ENCODE peak calls at places on chromosome 7, in four cellular contexts. J, F, G and S are unnamed samples.

GRCh38 chr7:45682358-45682735 is 108.2 kb downstream of the ADCY1 start:
- DNase-seq in F (no peak), G (no peak), J (peak; percentile 11), S (no peak)

GRCh38 chr7:105285118-105285874 is 103.4 kb downstream of the SRPK2 start:
- DNase-seq in G (no peak), F (no peak), J (no peak), S (no peak)

GRCh38 chr7:36598056-36598675 is 126.1 kb downstream of the AOAH start:
- DNase-seq in J (no peak), G (no peak), F (no peak), S (no peak)

GRCh38 chr7:36188923-36189322 is 35.9 kb downstream of the EEPD1 start:
- DNase-seq in J (no peak), G (no peak), F (no peak), S (no peak)

GRCh38 chr7:74482629-74483401 is 29.1 kb downstream of the GTF2IRD1 start:
- DNase-seq in G (no peak), F (peak; percentile 49), J (no peak), S (no peak)

GRCh38 chr7:56078196-56078595 is 14.1 kb downstream of the SUMF2 start:
- DNase-seq in G (no peak), F (no peak), J (no peak), S (no peak)

GRCh38 chr7:1076184-1077072 is 11.5 kb upstream of the GPER1 start:
- DNase-seq in J (no peak), G (peak; percentile 84), F (no peak), S (peak; percentile 88)

GRCh38 chr7:45880433-45880860 is 7.6 kb upstream of the CCDC201 start:
- DNase-seq in G (no peak), J (no peak), F (no peak), S (no peak)

GRCh38 chr7:120464104-120464503 is 191.1 kb downstream of the KCND2 start:
- DNase-seq in F (no peak), G (no peak), J (no peak), S (no peak)

GRCh38 chr7:105713488-105714465 is 132.5 kb upstream of the EFCAB10 start:
- DNase-seq in G (no peak), J (no peak), F (no peak), S (no peak)

GRCh38 chr7:1219516-1219915 is 13.2 kb upstream of the UNCX start:
- DNase-seq in G (no peak), F (no peak), J (no peak), S (no peak)

GRCh38 chr7:12757443-12757842 is 70.0 kb downstream of the ARL4A start:
- DNase-seq in G (no peak), F (no peak), J (no peak), S (no peak)

GRCh38 chr7:49127359-49127848 is 203.1 kb downstream of the CDC14C start:
- DNase-seq in J (no peak), F (no peak), G (no peak), S (no peak)

GRCh38 chr7:87330316-87330715 is 15.1 kb upstream of the CROT start:
- DNase-seq in F (no peak), G (no peak), J (no peak), S (no peak)

DNA sequence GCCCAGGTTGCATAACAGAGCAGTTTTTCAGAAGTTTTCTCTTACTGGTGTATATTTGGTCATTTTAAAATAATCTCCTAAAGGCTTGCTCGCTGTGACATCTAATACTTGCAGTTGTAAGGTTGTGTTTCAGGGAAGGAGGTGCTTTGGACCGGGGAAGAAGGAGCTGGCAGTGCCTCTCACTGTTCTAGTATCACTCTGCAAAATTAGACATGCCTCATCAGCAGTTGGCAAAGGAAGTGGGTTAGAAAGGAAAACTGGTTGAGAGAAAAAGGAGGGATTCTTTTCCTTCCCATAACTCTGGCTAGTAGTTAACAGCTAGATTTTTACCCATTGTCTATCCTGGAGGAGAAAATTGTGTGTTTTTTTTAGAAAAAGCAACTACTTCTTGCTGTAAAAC is 34.8 kb downstream of the CUL1 start:
- DNase-seq in J (no peak), G (no peak), F (no peak), S (no peak)
- H3K36me3 ChIP-seq in J (no peaks in the 10 kb centered on the region), G (no peaks in the 10 kb centered on the region), F (no peaks in the 10 kb centered on the region), S (no peaks in the 10 kb centered on the region)

GRCh38 chr7:28410628-28411578 is 1.4 kb upstream of the CREB5 start:
- DNase-seq in J (peak; percentile 44), G (peak; percentile 16), F (peak; percentile 77), S (peak; percentile 20)
- TF ChIP-seq CTCF in J (no peak), G (no peak), F (no peak), S (no peak)

GRCh38 chr7:30566596-30566995 is 28.1 kb upstream of the GARS1 start:
- DNase-seq in G (no peak), F (no peak), J (no peak), S (no peak)

GRCh38 chr7:30575910-30576309 is 18.8 kb upstream of the GARS1 start:
- DNase-seq in G (no peak), F (no peak), J (no peak), S (no peak)

DNA sequence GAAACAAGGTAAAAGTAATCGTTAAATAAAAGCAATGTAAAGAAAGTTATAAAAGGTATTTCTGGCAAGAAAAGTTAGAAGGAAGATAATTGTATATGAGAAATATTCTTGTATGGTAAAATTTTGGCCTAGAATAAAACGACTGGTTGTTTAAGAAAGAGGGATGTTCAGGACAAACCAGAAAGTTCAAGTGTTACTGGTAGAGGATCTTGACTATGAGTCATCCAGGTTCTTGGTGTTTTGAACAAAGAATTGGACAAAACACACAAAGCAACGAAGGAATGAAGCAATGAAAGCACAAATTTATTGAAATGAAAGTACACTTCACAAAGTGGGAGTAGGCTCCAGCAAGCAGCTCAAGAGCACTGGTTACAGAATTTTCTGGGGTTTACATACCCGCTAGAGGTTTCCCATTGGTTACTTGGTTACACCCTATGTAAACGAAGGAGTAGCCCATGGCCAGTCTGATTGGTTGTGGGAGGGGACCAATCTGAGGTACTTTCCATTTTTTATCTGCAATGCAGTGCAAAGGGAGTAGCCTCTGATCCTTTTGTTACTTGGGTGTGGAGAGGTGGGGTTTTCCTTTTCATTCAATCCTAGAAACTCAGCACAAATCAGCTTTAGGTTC is 22.4 kb upstream of the GARS1 start:
- DNase-seq in F (no peak), G (no peak), J (no peak), S (no peak)
- H3K36me3 ChIP-seq in F (no peaks in the 10 kb centered on the region), G (no peaks in the 10 kb centered on the region), J (no peaks in the 10 kb centered on the region), S (peaks cover 5% of the 10 kb centered on the region)

DNA sequence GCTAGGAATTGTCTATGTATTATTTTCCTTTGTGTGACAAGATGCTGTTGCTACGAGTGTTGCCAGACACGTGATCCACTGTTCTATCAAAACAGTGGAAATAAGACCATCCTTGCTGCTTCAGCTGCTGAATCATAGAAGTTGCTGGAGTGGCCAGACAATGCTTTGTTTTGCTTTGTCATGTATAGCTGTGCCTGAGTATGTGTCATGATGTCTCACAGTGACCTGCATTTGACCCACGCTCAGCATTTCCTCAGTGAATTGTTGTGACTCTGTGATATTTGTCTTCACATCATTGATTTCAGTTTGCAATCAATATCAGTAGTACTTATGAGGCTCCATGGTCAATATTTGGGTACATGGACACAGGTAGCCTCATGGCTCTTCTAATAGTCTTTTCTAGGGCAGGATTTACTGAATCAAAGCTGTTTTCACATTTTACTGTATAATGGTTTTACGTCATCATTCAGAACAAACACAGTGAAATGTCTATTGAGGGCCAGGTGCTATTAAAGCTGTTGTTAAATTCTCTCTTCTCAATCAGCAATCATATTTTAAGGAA is 53.4 kb downstream of the MTPN start:
- DNase-seq in J (no peak), F (no peak), G (no peak), S (no peak)
- TF ChIP-seq CTCF in J (no peak), F (no peak), G (no peak), S (no peak)

GRCh38 chr7:152180587-152180986 is 155.1 kb downstream of the GALNT11 start:
- DNase-seq in J (no peak), F (peak; percentile 29), G (no peak), S (peak; percentile 20)
- H3K36me3 ChIP-seq in J (peaks cover 11% of the 10 kb centered on the region), F (no peaks in the 10 kb centered on the region), G (no peaks in the 10 kb centered on the region), S (peaks cover 36% of the 10 kb centered on the region)

GRCh38 chr7:44213872-44214595 is 13.3 kb downstream of the YKT6 start:
- DNase-seq in F (no peak), J (no peak), G (no peak), S (no peak)
- TF ChIP-seq CTCF in F (no peak), J (no peak), G (no peak), S (no peak)

GRCh38 chr7:100688593-100688860 is 5.5 kb downstream of the GIGYF1 start:
- DNase-seq in J (no peak), F (no peak), G (no peak), S (no peak)
- H3K36me3 ChIP-seq in J (peaks cover 12% of the 10 kb centered on the region), F (no peaks in the 10 kb centered on the region), G (no peaks in the 10 kb centered on the region), S (peaks cover 9% of the 10 kb centered on the region)

GRCh38 chr7:142685877-142686508 is 63.3 kb upstream of the PRSS1 start:
- DNase-seq in J (no peak), F (no peak), G (no peak), S (no peak)

GRCh38 chr7:142690554-142691182 is 58.6 kb upstream of the PRSS1 start:
- DNase-seq in J (no peak), F (no peak), G (no peak), S (no peak)

GRCh38 chr7:142693911-142694310 is 55.4 kb upstream of the PRSS1 start:
- DNase-seq in J (no peak), G (no peak), F (no peak), S (no peak)

DNA sequence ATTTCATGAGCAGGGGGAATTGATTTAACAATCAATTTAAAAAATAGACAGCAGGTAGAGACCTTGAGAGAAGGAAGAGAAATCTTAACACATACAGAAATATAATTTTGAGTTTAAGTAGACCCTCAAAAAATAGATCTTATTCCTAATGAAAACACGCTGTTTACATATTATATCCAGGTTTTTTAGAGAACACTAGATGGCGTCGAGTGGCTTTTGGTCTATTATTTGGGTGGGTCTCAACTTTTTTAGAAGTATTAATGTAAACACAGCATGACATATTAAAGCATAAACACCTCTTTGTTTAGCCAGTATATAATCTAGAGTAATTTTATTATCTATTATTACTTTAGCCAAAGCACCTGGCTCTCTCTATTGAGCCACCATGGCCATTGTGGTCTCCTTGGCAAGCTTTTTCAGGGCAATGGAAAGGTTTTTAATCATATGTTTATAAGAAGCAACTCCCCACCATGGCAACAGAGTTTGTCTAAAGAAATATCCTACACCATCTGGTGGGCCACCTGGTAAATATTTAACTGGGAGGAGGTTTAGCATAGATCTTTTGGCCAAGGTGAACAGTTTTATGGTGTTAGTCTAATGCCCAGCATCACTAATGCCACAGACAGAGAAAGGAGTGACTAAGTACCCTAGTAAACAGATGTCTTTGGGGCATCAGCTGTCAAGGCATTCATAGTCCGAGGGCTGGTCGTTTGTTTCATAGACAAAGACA is 59.7 kb upstream of the PRSS1 start:
- DNase-seq in F (no peak), G (no peak), J (no peak), S (no peak)
- TF ChIP-seq CTCF in F (no peak), G (no peak), J (no peak), S (no peak)

GRCh38 chr7:140923358-140924006 is 1.2 kb downstream of the BRAF start:
- DNase-seq in J (peak; percentile 22), F (no peak), G (peak; percentile 26), S (no peak)
- H3K36me3 ChIP-seq in J (no peaks in the 10 kb centered on the region), F (no peaks in the 10 kb centered on the region), G (no peaks in the 10 kb centered on the region), S (no peaks in the 10 kb centered on the region)

GRCh38 chr7:98755138-98755898 is 114.5 kb downstream of the TMEM130 start:
- DNase-seq in J (no peak), G (no peak), F (no peak), S (no peak)
- TF ChIP-seq CTCF in J (no peak), G (no peak), F (no peak), S (no peak)